ENCODE peak calls at places on chromosome 7, in seven cellular contexts. One of them, this sample, is unnamed.

GRCh38 chr7:66110861-66111260 is 3.8 kb upstream of the CRCP start:
- DNase-seq in A673: no peak
- DNase-seq in mammary epithelial cell: peak
- DNase-seq in AG04450: peak
- DNase-seq in HFFc6: peak
- DNase-seq in GM12865: no peak
- DNase-seq in A549: peak
- DNase-seq in this sample: no peak

GRCh38 chr7:151010307-151011096 is 13.8 kb downstream of the ATG9B start:
- DNase-seq in GM12865: no peak
- DNase-seq in A549: no peak
- DNase-seq in mammary epithelial cell: no peak
- DNase-seq in AG04450: no peak
- DNase-seq in A673: no peak
- DNase-seq in HFFc6: no peak
- DNase-seq in this sample: no peak

GRCh38 chr7:68875857-68876256 is 722.4 kb upstream of the AUTS2 start:
- DNase-seq in GM12865: no peak
- DNase-seq in HFFc6: no peak
- DNase-seq in AG04450: no peak
- DNase-seq in mammary epithelial cell: no peak
- DNase-seq in A673: no peak
- DNase-seq in A549: no peak
- DNase-seq in this sample: no peak

GRCh38 chr7:48728799-48729198 is 195.5 kb upstream of the CDC14C start:
- DNase-seq in A549: no peak
- DNase-seq in AG04450: no peak
- DNase-seq in A673: no peak
- DNase-seq in mammary epithelial cell: no peak
- DNase-seq in GM12865: no peak
- DNase-seq in HFFc6: no peak
- DNase-seq in this sample: no peak

GRCh38 chr7:26153246-26153822 is 1.3 kb downstream of the NFE2L3 start:
- DNase-seq in mammary epithelial cell: no peak
- DNase-seq in A673: no peak
- DNase-seq in HFFc6: no peak
- DNase-seq in GM12865: peak
- DNase-seq in AG04450: no peak
- DNase-seq in A549: no peak
- DNase-seq in this sample: peak

GRCh38 chr7:8261711-8262695 is at the start of gene ICA1:
- DNase-seq in A673: peak
- DNase-seq in A549: peak
- DNase-seq in AG04450: no peak
- DNase-seq in HFFc6: no peak
- DNase-seq in mammary epithelial cell: peak
- DNase-seq in GM12865: peak
- DNase-seq in this sample: peak

GRCh38 chr7:1086588-1087461 is 1.1 kb upstream of the GPER1 start:
- DNase-seq in AG04450: no peak
- DNase-seq in A549: peak
- DNase-seq in GM12865: peak
- DNase-seq in HFFc6: peak
- DNase-seq in A673: peak
- DNase-seq in mammary epithelial cell: peak
- DNase-seq in this sample: peak

GRCh38 chr7:118250860-118251494 is 26.5 kb downstream of the ANKRD7 start:
- DNase-seq in GM12865: no peak
- DNase-seq in AG04450: no peak
- DNase-seq in mammary epithelial cell: no peak
- DNase-seq in A673: peak
- DNase-seq in A549: no peak
- DNase-seq in HFFc6: no peak
- DNase-seq in this sample: no peak

GRCh38 chr7:121406-121805 is 71.0 kb upstream of the FAM20C start:
- DNase-seq in mammary epithelial cell: no peak
- DNase-seq in A673: no peak
- DNase-seq in A549: no peak
- DNase-seq in HFFc6: no peak
- DNase-seq in AG04450: no peak
- DNase-seq in GM12865: no peak
- DNase-seq in this sample: no peak

GRCh38 chr7:82527831-82528230 is 84.3 kb upstream of the CACNA2D1 start:
- DNase-seq in A673: no peak
- DNase-seq in mammary epithelial cell: peak
- DNase-seq in GM12865: no peak
- DNase-seq in HFFc6: no peak
- DNase-seq in AG04450: no peak
- DNase-seq in A549: no peak
- DNase-seq in this sample: no peak

GRCh38 chr7:131066635-131067034 is 261.0 kb upstream of the MKLN1 start:
- DNase-seq in GM12865: no peak
- DNase-seq in HFFc6: peak
- DNase-seq in A673: no peak
- DNase-seq in AG04450: peak
- DNase-seq in mammary epithelial cell: no peak
- DNase-seq in A549: no peak
- DNase-seq in this sample: no peak

GRCh38 chr7:40490603-40490924 is 355.8 kb downstream of the SUGCT start:
- DNase-seq in GM12865: no peak
- DNase-seq in A549: no peak
- DNase-seq in A673: no peak
- DNase-seq in mammary epithelial cell: no peak
- DNase-seq in AG04450: no peak
- DNase-seq in HFFc6: no peak
- DNase-seq in this sample: no peak

GRCh38 chr7:4769753-4770152 is 5.7 kb upstream of the AP5Z1 start:
- DNase-seq in AG04450: no peak
- DNase-seq in A549: no peak
- DNase-seq in A673: no peak
- DNase-seq in GM12865: no peak
- DNase-seq in mammary epithelial cell: no peak
- DNase-seq in HFFc6: no peak
- DNase-seq in this sample: no peak

GRCh38 chr7:42380411-42380810 is 143.4 kb upstream of the GLI3 start:
- DNase-seq in A673: no peak
- DNase-seq in HFFc6: no peak
- DNase-seq in A549: no peak
- DNase-seq in AG04450: no peak
- DNase-seq in mammary epithelial cell: peak
- DNase-seq in GM12865: no peak
- DNase-seq in this sample: no peak

GRCh38 chr7:42389697-42390096 is 152.7 kb upstream of the GLI3 start:
- DNase-seq in A549: no peak
- DNase-seq in HFFc6: no peak
- DNase-seq in AG04450: no peak
- DNase-seq in mammary epithelial cell: peak
- DNase-seq in GM12865: no peak
- DNase-seq in A673: no peak
- DNase-seq in this sample: no peak

GRCh38 chr7:42385912-42386311 is 148.9 kb upstream of the GLI3 start:
- DNase-seq in AG04450: no peak
- DNase-seq in mammary epithelial cell: no peak
- DNase-seq in A673: peak
- DNase-seq in HFFc6: no peak
- DNase-seq in A549: no peak
- DNase-seq in GM12865: no peak
- DNase-seq in this sample: no peak
- TF ChIP-seq CTCF in AG04450: peak
- TF ChIP-seq CTCF in mammary epithelial cell: peak
- TF ChIP-seq CTCF in A673: peak
- TF ChIP-seq CTCF in HFFc6: peak
- TF ChIP-seq CTCF in A549: no peak
- TF ChIP-seq CTCF in GM12865: no peak
- TF ChIP-seq CTCF in this sample: no peak

DNA sequence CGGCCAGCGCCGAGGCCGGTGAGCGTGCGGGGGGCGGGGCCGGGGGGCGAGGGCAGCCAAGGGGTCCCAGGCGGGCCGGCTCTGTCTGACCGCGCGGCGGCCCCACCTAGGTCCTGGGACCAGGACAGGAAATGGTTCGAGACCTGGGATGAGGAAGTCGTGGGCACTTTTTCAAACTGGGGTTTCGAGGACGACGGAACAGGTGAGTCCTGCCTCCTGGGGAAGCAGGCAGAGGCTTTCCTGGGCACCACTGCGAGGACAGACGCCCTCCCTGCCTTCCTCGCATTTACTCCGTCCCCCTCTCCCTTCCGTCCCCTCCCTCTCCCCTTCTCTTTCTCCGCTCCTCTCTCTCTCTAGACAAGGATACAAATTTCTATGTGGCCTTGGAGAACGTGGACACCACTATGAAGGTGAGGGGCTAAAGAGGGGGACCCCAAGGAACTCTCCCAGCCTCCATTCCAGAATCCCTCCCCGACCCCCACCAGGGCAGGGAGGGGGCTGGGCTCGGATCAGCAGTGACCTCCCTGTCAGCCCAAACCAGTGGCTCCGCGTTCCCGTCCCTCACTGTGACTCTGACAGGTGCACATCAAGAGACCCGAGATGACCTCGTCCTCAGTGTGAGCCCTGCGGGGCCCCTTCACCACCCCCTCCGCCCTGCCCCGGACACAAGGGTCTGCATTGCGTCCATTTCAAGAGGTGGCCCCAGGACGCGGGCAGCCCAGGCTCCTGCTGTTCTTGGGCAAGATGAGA is 2.6 kb upstream of the MUC12 start:
- DNase-seq in AG04450: no peak
- DNase-seq in HFFc6: no peak
- DNase-seq in mammary epithelial cell: no peak
- DNase-seq in GM12865: no peak
- DNase-seq in A673: no peak
- DNase-seq in A549: no peak
- DNase-seq in this sample: peak
- TF ChIP-seq CTCF in AG04450: no peak
- TF ChIP-seq CTCF in HFFc6: no peak
- TF ChIP-seq CTCF in mammary epithelial cell: no peak
- TF ChIP-seq CTCF in GM12865: no peak
- TF ChIP-seq CTCF in A673: no peak
- TF ChIP-seq CTCF in A549: peak
- TF ChIP-seq CTCF in this sample: no peak

DNA sequence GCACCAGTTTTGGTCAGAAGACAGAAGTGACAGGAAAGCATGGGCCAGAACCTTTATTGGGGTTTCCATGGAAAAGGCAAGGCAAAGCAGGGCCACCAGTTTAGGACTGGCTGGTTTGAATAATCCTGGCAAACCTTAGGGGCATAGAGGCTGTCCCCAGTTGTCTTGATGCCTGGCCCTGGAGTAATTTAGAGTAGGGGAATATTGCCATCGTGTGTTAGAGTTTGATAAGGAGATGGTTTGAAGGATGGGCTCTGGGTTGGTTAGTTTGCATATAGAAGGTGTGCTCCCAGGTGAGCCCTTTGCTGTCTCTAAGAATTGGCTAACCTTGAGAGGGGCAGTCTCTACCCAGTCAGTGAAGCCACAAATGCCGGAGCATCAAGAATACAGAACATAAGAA is 79.6 kb downstream of the ZNF777 start:
- DNase-seq in GM12865: no peak
- DNase-seq in HFFc6: no peak
- DNase-seq in A549: no peak
- DNase-seq in AG04450: no peak
- DNase-seq in A673: no peak
- DNase-seq in mammary epithelial cell: no peak
- DNase-seq in this sample: no peak
- TF ChIP-seq CTCF in GM12865: no peak
- TF ChIP-seq CTCF in HFFc6: no peak
- TF ChIP-seq CTCF in A549: no peak
- TF ChIP-seq CTCF in AG04450: no peak
- TF ChIP-seq CTCF in A673: no peak
- TF ChIP-seq CTCF in mammary epithelial cell: no peak
- TF ChIP-seq CTCF in this sample: no peak

GRCh38 chr7:20508109-20508508 is 107.4 kb upstream of the ABCB5 start:
- DNase-seq in A673: peak
- DNase-seq in AG04450: no peak
- DNase-seq in HFFc6: no peak
- DNase-seq in mammary epithelial cell: peak
- DNase-seq in GM12865: no peak
- DNase-seq in A549: no peak
- DNase-seq in this sample: no peak
- TF ChIP-seq CTCF in A673: peak
- TF ChIP-seq CTCF in AG04450: no peak
- TF ChIP-seq CTCF in HFFc6: no peak
- TF ChIP-seq CTCF in mammary epithelial cell: no peak
- TF ChIP-seq CTCF in GM12865: no peak
- TF ChIP-seq CTCF in A549: no peak
- TF ChIP-seq CTCF in this sample: no peak

GRCh38 chr7:24980695-24981543 is 941 bp upstream of the OSBPL3 start:
- DNase-seq in HFFc6: peak
- DNase-seq in A549: peak
- DNase-seq in A673: peak
- DNase-seq in AG04450: no peak
- DNase-seq in GM12865: peak
- DNase-seq in mammary epithelial cell: peak
- DNase-seq in this sample: peak

GRCh38 chr7:24979863-24980694 is at the start of gene OSBPL3:
- DNase-seq in A673: peak
- DNase-seq in AG04450: peak
- DNase-seq in GM12865: peak
- DNase-seq in HFFc6: peak
- DNase-seq in A549: peak
- DNase-seq in mammary epithelial cell: peak
- DNase-seq in this sample: peak

GRCh38 chr7:24979470-24979862 is 512 bp downstream of the OSBPL3 start:
- DNase-seq in A549: peak
- DNase-seq in A673: no peak
- DNase-seq in mammary epithelial cell: peak
- DNase-seq in GM12865: peak
- DNase-seq in HFFc6: no peak
- DNase-seq in AG04450: no peak
- DNase-seq in this sample: peak

GRCh38 chr7:24981544-24981951 is 1.6 kb upstream of the OSBPL3 start:
- DNase-seq in AG04450: no peak
- DNase-seq in HFFc6: peak
- DNase-seq in GM12865: peak
- DNase-seq in mammary epithelial cell: peak
- DNase-seq in A673: peak
- DNase-seq in A549: peak
- DNase-seq in this sample: peak

GRCh38 chr7:24982917-24983316 is 2.9 kb upstream of the OSBPL3 start:
- DNase-seq in HFFc6: no peak
- DNase-seq in mammary epithelial cell: no peak
- DNase-seq in A549: no peak
- DNase-seq in AG04450: no peak
- DNase-seq in A673: peak
- DNase-seq in GM12865: no peak
- DNase-seq in this sample: no peak
- TF ChIP-seq CTCF in HFFc6: peak
- TF ChIP-seq CTCF in mammary epithelial cell: peak
- TF ChIP-seq CTCF in A549: peak
- TF ChIP-seq CTCF in AG04450: peak
- TF ChIP-seq CTCF in A673: peak
- TF ChIP-seq CTCF in GM12865: peak
- TF ChIP-seq CTCF in this sample: peak

DNA sequence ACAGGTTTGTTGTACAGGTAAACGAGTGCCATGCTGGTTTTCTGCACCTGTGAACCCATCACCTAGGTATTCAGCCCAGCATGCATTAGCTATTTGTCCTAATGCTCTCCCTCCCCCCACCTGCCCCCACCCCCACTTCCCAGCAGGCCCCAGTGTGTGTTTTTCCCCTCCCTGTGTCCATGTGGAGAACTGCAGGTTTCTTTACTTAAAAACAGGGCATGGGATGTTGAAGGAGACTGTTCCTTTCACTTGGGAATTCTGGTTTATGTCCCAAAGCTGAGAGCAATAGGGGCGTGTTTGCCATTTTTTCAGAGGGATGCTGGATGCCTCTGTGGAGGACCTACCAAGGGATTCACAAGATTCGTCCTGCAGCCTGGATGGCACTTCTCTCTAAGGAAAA is 135.8 kb downstream of the GALNT17 start:
- DNase-seq in A549: no peak
- DNase-seq in AG04450: no peak
- DNase-seq in mammary epithelial cell: no peak
- DNase-seq in A673: no peak
- DNase-seq in HFFc6: no peak
- DNase-seq in GM12865: no peak
- DNase-seq in this sample: no peak
- TF ChIP-seq CTCF in A549: no peak
- TF ChIP-seq CTCF in AG04450: no peak
- TF ChIP-seq CTCF in mammary epithelial cell: no peak
- TF ChIP-seq CTCF in A673: no peak
- TF ChIP-seq CTCF in HFFc6: no peak
- TF ChIP-seq CTCF in GM12865: no peak
- TF ChIP-seq CTCF in this sample: no peak

This sample was measured in GM20000.